ENCODE peak calls at places on chromosomes 3 and 15, in nine cellular contexts. P, K, H, M, Z, S, G, I and F are unnamed samples.

GRCh38 chr15:84831028-84831427 is 13.9 kb downstream of the ALPK3 start:
- DNase-seq in P (no peak), K (no peak), H (no peak), M (no peak), Z (no peak), S (no peak), G (no peak), I (no peak), F (no peak)

GRCh38 chr3:8733332-8734094 is at the start of gene CAV3:
- DNase-seq in P (no peak), K (no peak), H (no peak), M (no peak), Z (no peak), S (no peak), G (no peak), I (no peak), F (no peak)

GRCh38 chr15:31442203-31443090 is 115.8 kb downstream of the KLF13 start:
- DNase-seq in P (no peak), K (no peak), H (no peak), M (no peak), Z (no peak), S (no peak), G (peak), I (no peak), F (no peak)

GRCh38 chr3:187975571-187976360 is 178.2 kb upstream of the LPP start:
- DNase-seq in P (no peak), K (no peak), H (no peak), M (no peak), Z (no peak), S (no peak), G (no peak), I (no peak), F (no peak)

GRCh38 chr15:23472678-23473077 is 25.6 kb upstream of the GOLGA6L2 start:
- DNase-seq in P (no peak), K (no peak), H (no peak), M (no peak), Z (no peak), S (no peak), G (no peak), I (no peak), F (no peak)

GRCh38 chr15:92714457-92715401 is 59.2 kb upstream of the FAM174B start:
- DNase-seq in P (peak), K (peak), H (peak), M (peak), Z (peak), S (peak), G (peak), I (peak), F (peak)

GRCh38 chr3:149765762-149766334 is 13.6 kb upstream of the COMMD2 start:
- DNase-seq in P (no peak), K (no peak), H (no peak), M (no peak), Z (no peak), S (no peak), G (peak), I (no peak), F (no peak)

GRCh38 chr15:59190291-59190690 is 16.4 kb upstream of the LDHAL6B start:
- DNase-seq in P (no peak), K (no peak), H (no peak), M (no peak), Z (no peak), S (no peak), G (no peak), I (no peak), F (no peak)

GRCh38 chr3:13621381-13622221 is 72.7 kb downstream of the FBLN2 start:
- DNase-seq in P (peak), K (no peak), H (no peak), M (peak), Z (no peak), S (peak), G (no peak), I (no peak), F (no peak)

GRCh38 chr15:37040072-37040742 is 60.1 kb downstream of the MEIS2 start:
- DNase-seq in P (no peak), K (no peak), H (no peak), M (no peak), Z (no peak), S (no peak), G (no peak), I (no peak), F (no peak)

GRCh38 chr3:179526989-179527391 is 35.7 kb upstream of the ACTL6A start:
- DNase-seq in P (no peak), K (no peak), H (peak), M (no peak), Z (no peak), S (no peak), G (peak), I (peak), F (no peak)

GRCh38 chr3:114827495-114827894 is 319.6 kb downstream of the ZBTB20 start:
- DNase-seq in P (no peak), K (no peak), H (no peak), M (no peak), Z (no peak), S (no peak), G (peak), I (peak), F (no peak)

GRCh38 chr3:101725192-101725889 is 927 bp downstream of the CEP97 start:
- DNase-seq in P (peak), K (peak), H (peak), M (peak), Z (peak), S (peak), G (no peak), I (peak), F (peak)

GRCh38 chr3:69294014-69294771 is 91.7 kb downstream of the FRMD4B start:
- DNase-seq in P (no peak), K (no peak), H (no peak), M (no peak), Z (no peak), S (no peak), G (peak), I (no peak), F (no peak)

GRCh38 chr3:145807990-145808389 is 353.0 kb downstream of the PLOD2 start:
- DNase-seq in P (no peak), K (no peak), H (no peak), M (no peak), Z (no peak), S (no peak), G (peak), I (no peak), F (no peak)

GRCh38 chr15:100733786-100734185 is 131.4 kb downstream of the ASB7 start:
- DNase-seq in P (no peak), K (no peak), H (no peak), M (no peak), Z (no peak), S (no peak), G (peak), I (no peak), F (no peak)

GRCh38 chr15:74423443-74424257 is 10.1 kb downstream of the SEMA7A start:
- DNase-seq in P (no peak), K (no peak), H (no peak), M (no peak), Z (no peak), S (no peak), G (no peak), I (no peak), F (no peak)

GRCh38 chr3:135989247-135989646 is 23.7 kb downstream of the PPP2R3A start:
- DNase-seq in P (no peak), K (no peak), H (no peak), M (no peak), Z (no peak), S (no peak), G (no peak), I (no peak), F (no peak)

GRCh38 chr3:42589382-42590109 is 1.1 kb upstream of the SS18L2 start:
- DNase-seq in P (no peak), K (no peak), H (no peak), M (no peak), Z (no peak), S (no peak), G (no peak), I (no peak), F (no peak)

GRCh38 chr3:79473993-79474392 is 293.8 kb downstream of the ROBO1 start:
- DNase-seq in P (no peak), K (no peak), H (no peak), M (no peak), Z (no peak), S (no peak), G (peak), I (no peak), F (no peak)